ENCODE peak calls at places on chromosomes 2 and 18, in nine cellular contexts. M is lower lobe of right lung, D is tibial nerve, X is body of pancreas, H is stomach, U is aorta, L is cardiac muscle cell, G is neural progenitor cell, Q is sigmoid colon. P is an unnamed sample.

GRCh38 chr2:110993557-110994231 is 127.0 kb upstream of the BCL2L11 start:
- DNase-seq in U (no peak), Q (no peak), D (no peak), M (peak; percentile 64), L (peak; percentile 17), X (peak; percentile 50), H (peak; percentile 51), G (no peak), P (no peak)

GRCh38 chr2:118954297-118955060 is 12.5 kb downstream of the MARCO start:
- DNase-seq in G (no peak), U (no peak), M (no peak), Q (no peak), L (no peak), H (no peak), X (no peak), D (no peak), P (no peak)

GRCh38 chr2:85537600-85538506 is 1.1 kb upstream of the MAT2A start:
- DNase-seq in G (peak; percentile 75), H (peak; percentile 57), U (peak; percentile 83), D (peak; percentile 64), M (peak; percentile 74), X (peak; percentile 70), L (peak; percentile 74), Q (peak; percentile 84), P (peak; percentile 67)

GRCh38 chr2:190769258-190769657 is 111.4 kb upstream of the GLS start:
- DNase-seq in M (no peak), L (no peak), Q (no peak), H (no peak), X (no peak), U (no peak), G (no peak), D (no peak), P (no peak)

GRCh38 chr18:13259701-13260100 is 41.1 kb downstream of the LDLRAD4 start:
- DNase-seq in M (no peak), D (no peak), Q (no peak), U (no peak), H (no peak), X (no peak), L (no peak), G (no peak), P (no peak)

GRCh38 chr2:38074047-38074774 is 1.7 kb downstream of the CYP1B1 start:
- DNase-seq in L (no peak), D (no peak), X (no peak), H (no peak), G (peak; percentile 55), U (peak; percentile 78), Q (no peak), M (peak; percentile 61), P (no peak)

GRCh38 chr2:225130093-225130492 is 87.8 kb upstream of the DOCK10 start:
- DNase-seq in Q (no peak), L (no peak), X (no peak), U (no peak), H (no peak), D (no peak), M (no peak), G (no peak), P (no peak)

GRCh38 chr18:68418881-68419280 is 296.0 kb downstream of the TMX3 start:
- DNase-seq in L (peak; percentile 5), Q (no peak), G (no peak), U (no peak), M (no peak), H (no peak), D (no peak), X (no peak), P (no peak)

GRCh38 chr2:101036562-101036961 is 34.5 kb downstream of the RPL31 start:
- DNase-seq in U (no peak), H (no peak), L (no peak), D (no peak), M (no peak), X (no peak), Q (no peak), G (no peak), P (no peak)

GRCh38 chr18:76446321-76446720 is 48.7 kb downstream of the ZNF516 start:
- DNase-seq in G (no peak), U (peak; percentile 67), L (no peak), D (no peak), M (no peak), Q (peak; percentile 62), H (no peak), X (no peak), P (no peak)

GRCh38 chr2:201452856-201453643 is 1.5 kb downstream of the STRADB start:
- DNase-seq in D (no peak), G (no peak), U (no peak), Q (no peak), M (no peak), L (no peak), X (no peak), H (no peak), P (no peak)

GRCh38 chr2:101697124-101697793 is at the start of gene MAP4K4:
- DNase-seq in D (peak; percentile 75), G (peak; percentile 84), X (peak; percentile 68), U (peak; percentile 95), Q (peak; percentile 92), M (peak; percentile 86), L (peak; percentile 85), H (peak; percentile 75), P (peak; percentile 79)

GRCh38 chr2:39650468-39650867 is 15.2 kb upstream of the TMEM178A start:
- DNase-seq in G (no peak), M (no peak), H (no peak), Q (no peak), X (no peak), L (no peak), D (no peak), U (no peak), P (no peak)

GRCh38 chr2:225602205-225602604 is 202.7 kb downstream of the NYAP2 start:
- DNase-seq in Q (no peak), L (no peak), M (no peak), H (no peak), X (no peak), G (no peak), D (no peak), U (no peak), P (no peak)

GRCh38 chr2:208103616-208104015 is 20.7 kb downstream of the CRYGD start:
- DNase-seq in D (no peak), H (no peak), L (no peak), X (no peak), U (no peak), G (peak; percentile 41), Q (no peak), M (no peak), P (no peak)

GRCh38 chr18:363327-364115 is 95.7 kb upstream of the THOC1 start:
- DNase-seq in U (no peak), X (no peak), M (no peak), G (no peak), D (no peak), H (no peak), Q (no peak), L (no peak), P (no peak)

GRCh38 chr18:75049455-75049789 is 159.5 kb downstream of the PTGR3 start:
- DNase-seq in D (no peak), L (no peak), Q (no peak), X (no peak), H (no peak), M (no peak), G (no peak), U (no peak), P (no peak)

GRCh38 chr18:73662440-73662839 is 485.2 kb downstream of the FBXO15 start:
- DNase-seq in X (no peak), M (no peak), D (no peak), Q (no peak), L (no peak), U (no peak), H (no peak), G (no peak), P (no peak)

GRCh38 chr2:222038086-222038802 is 260.6 kb downstream of the PAX3 start:
- DNase-seq in M (no peak), Q (no peak), L (peak; percentile 39), G (no peak), D (no peak), X (no peak), H (no peak), U (no peak), P (no peak)

GRCh38 chr2:77228379-77228778 is 293.8 kb downstream of the LRRTM4 start:
- DNase-seq in D (no peak), U (no peak), H (no peak), Q (no peak), L (no peak), M (no peak), G (no peak), X (no peak), P (no peak)

GRCh38 chr2:218284106-218284811 is 8.0 kb downstream of the TMBIM1 start:
- DNase-seq in G (no peak), L (no peak), X (peak; percentile 82), H (peak; percentile 71), M (no peak), D (no peak), U (peak; percentile 87), Q (peak; percentile 88), P (no peak)

GRCh38 chr2:98580656-98581284 is 27.5 kb downstream of the COA5 start:
- DNase-seq in L (no peak), M (no peak), X (no peak), D (no peak), U (no peak), Q (no peak), G (no peak), H (no peak), P (no peak)
- H3K27me3 ChIP-seq in L (no peaks in the 10 kb centered on the region), M (no peaks in the 10 kb centered on the region), X (no peaks in the 10 kb centered on the region), D (no peaks in the 10 kb centered on the region), U (no peaks in the 10 kb centered on the region), Q (no peaks in the 10 kb centered on the region), G (no peaks in the 10 kb centered on the region), H (no peaks in the 10 kb centered on the region), P (no peaks in the 10 kb centered on the region)

GRCh38 chr2:115396579-115396978 is 954.1 kb downstream of the DPP10 start:
- DNase-seq in X (no peak), Q (no peak), U (no peak), L (no peak), H (no peak), D (no peak), G (no peak), M (no peak), P (no peak)

GRCh38 chr2:115400940-115401339 is 958.5 kb downstream of the DPP10 start:
- DNase-seq in X (no peak), L (no peak), U (no peak), M (no peak), D (no peak), Q (no peak), G (no peak), H (no peak), P (no peak)
- H3K9me3 ChIP-seq in X (no peaks in the 10 kb centered on the region), L (no peaks in the 10 kb centered on the region), U (no peaks in the 10 kb centered on the region), M (no peaks in the 10 kb centered on the region), D (no peaks in the 10 kb centered on the region), Q (no peaks in the 10 kb centered on the region), G (no peaks in the 10 kb centered on the region), H (peaks cover 6% of the 10 kb centered on the region), P (no peaks in the 10 kb centered on the region)

DNA sequence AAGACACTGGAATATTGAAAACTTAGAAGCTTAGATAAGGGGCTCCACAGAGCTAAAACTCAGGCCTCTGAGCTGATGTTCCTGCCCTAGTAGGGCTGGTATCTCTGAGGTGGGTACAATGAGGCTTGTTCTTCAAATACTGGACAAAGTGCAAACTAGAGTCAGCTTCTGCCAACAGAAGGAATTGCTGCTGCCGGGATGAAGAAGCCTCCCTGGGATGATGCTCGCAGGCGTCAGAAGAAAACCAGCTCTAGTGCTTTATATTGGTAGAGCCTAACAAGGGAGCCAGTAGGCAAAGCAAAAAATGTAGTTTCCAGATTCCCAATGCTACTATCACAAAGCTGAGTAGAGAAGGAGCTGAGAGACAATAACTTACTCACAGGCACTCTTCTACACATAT is 118.1 kb downstream of the FOXI3 start:
- DNase-seq in D (no peak), Q (no peak), H (no peak), X (no peak), M (no peak), G (no peak), L (no peak), U (no peak), P (no peak)
- H3K27me3 ChIP-seq in D (no peaks in the 10 kb centered on the region), Q (no peaks in the 10 kb centered on the region), H (peaks cover 13% of the 10 kb centered on the region), X (no peaks in the 10 kb centered on the region), M (no peaks in the 10 kb centered on the region), G (peaks cover 65% of the 10 kb centered on the region), L (no peaks in the 10 kb centered on the region), U (no peaks in the 10 kb centered on the region), P (no peaks in the 10 kb centered on the region)

GRCh38 chr2:52658598-52658997 is 1109.0 kb upstream of the CHAC2 start:
- DNase-seq in G (no peak), M (no peak), L (no peak), X (no peak), H (no peak), Q (no peak), D (no peak), U (no peak), P (no peak)
- H3K9me3 ChIP-seq in G (no peaks in the 10 kb centered on the region), M (no peaks in the 10 kb centered on the region), L (no peaks in the 10 kb centered on the region), X (no peaks in the 10 kb centered on the region), H (no peaks in the 10 kb centered on the region), Q (no peaks in the 10 kb centered on the region), D (peaks cover 2% of the 10 kb centered on the region), U (peaks cover 1% of the 10 kb centered on the region), P (no peaks in the 10 kb centered on the region)

P was measured in colonic mucosa.